ENCODE peak calls at places on chromosomes 1 and 21, in seven cellular contexts. A is SW480; R is activated CD4-positive, alpha-beta T cell treated with anti-CD3 and anti-CD28 coated beads, Interleukin-2, amount 50 U/mL, for 48 hours; D is globus pallidus; H is EL; Y is effector memory CD8-positive, alpha-beta T cell; E is SK-N-SH. C is an unnamed sample.

GRCh38 chr1:194372266-194372665 is 1185.9 kb upstream of the B3GALT2 start:
- DNase-seq in A (no peak), R (no peak), D (peak), H (no peak), Y (no peak), E (no peak), C (no peak)

GRCh38 chr1:170510163-170510562 is 21.8 kb upstream of the GORAB start:
- DNase-seq in A (no peak), R (no peak), D (no peak), H (no peak), Y (no peak), E (no peak), C (no peak)

GRCh38 chr21:35578350-35578782 is 482.0 kb downstream of the SETD4 start:
- DNase-seq in A (no peak), R (no peak), D (no peak), H (peak), Y (no peak), E (no peak), C (no peak)

GRCh38 chr1:156488566-156489165 is 11.9 kb downstream of the MEF2D start:
- DNase-seq in A (no peak), R (no peak), D (no peak), H (no peak), Y (peak), E (no peak), C (peak)

GRCh38 chr1:208234721-208235120 is 9.5 kb downstream of the PLXNA2 start:
- DNase-seq in A (no peak), R (no peak), D (no peak), H (no peak), Y (no peak), E (no peak), C (no peak)

GRCh38 chr21:30580132-30580531 is 10.1 kb downstream of the KRTAP22-2 start:
- DNase-seq in A (no peak), R (no peak), D (no peak), H (no peak), Y (no peak), E (no peak), C (no peak)

GRCh38 chr1:246930830-246931548 is 759 bp downstream of the AHCTF1 start:
- DNase-seq in A (peak), R (peak), D (peak), H (peak), Y (peak), E (peak), C (peak)

GRCh38 chr1:65820983-65821382 is 28.3 kb downstream of the PDE4B start:
- DNase-seq in A (peak), R (no peak), D (no peak), H (peak), Y (no peak), E (no peak), C (no peak)

GRCh38 chr1:152906023-152906565 is 2.3 kb upstream of the IVL start:
- DNase-seq in A (peak), R (no peak), D (no peak), H (peak), Y (no peak), E (no peak), C (no peak)

GRCh38 chr1:206456577-206457375 is 13.5 kb upstream of the IKBKE start:
- DNase-seq in A (no peak), R (no peak), D (no peak), H (peak), Y (no peak), E (no peak), C (no peak)

GRCh38 chr1:109091196-109092193 is 931 bp downstream of the TMEM167B start:
- DNase-seq in A (no peak), R (no peak), D (no peak), H (peak), Y (no peak), E (peak), C (no peak)

GRCh38 chr21:34908424-34909055 is 140.6 kb downstream of the RUNX1 start:
- DNase-seq in A (no peak), R (no peak), D (no peak), H (no peak), Y (no peak), E (no peak), C (no peak)

GRCh38 chr1:185325413-185325812 is 8.4 kb upstream of the IVNS1ABP start:
- DNase-seq in A (no peak), R (no peak), D (no peak), H (peak), Y (no peak), E (peak), C (no peak)

GRCh38 chr1:12541274-12542137 is 76.5 kb downstream of the DHRS3 start:
- DNase-seq in A (no peak), R (no peak), D (no peak), H (no peak), Y (no peak), E (no peak), C (no peak)

GRCh38 chr1:53278294-53278693 is 40.0 kb upstream of the MAGOH start:
- DNase-seq in A (peak), R (peak), D (peak), H (peak), Y (peak), E (peak), C (peak)

GRCh38 chr1:36339615-36340014 is 16.2 kb upstream of the EVA1B start:
- DNase-seq in A (no peak), R (no peak), D (no peak), H (no peak), Y (no peak), E (no peak), C (no peak)

GRCh38 chr1:114345930-114346479 is 165.0 kb downstream of the TRIM33 start:
- DNase-seq in A (no peak), R (no peak), D (no peak), H (peak), Y (no peak), E (peak), C (no peak)

GRCh38 chr1:51215169-51215568 is 20.9 kb upstream of the RNF11 start:
- DNase-seq in A (no peak), R (no peak), D (no peak), H (peak), Y (no peak), E (no peak), C (no peak)

GRCh38 chr1:99808391-99809115 is 41.6 kb upstream of the AGL start:
- DNase-seq in A (peak), R (no peak), D (peak), H (peak), Y (peak), E (peak), C (peak)

GRCh38 chr21:33238565-33239255 is 9.0 kb downstream of the IFNAR2 start:
- DNase-seq in A (no peak), R (no peak), D (no peak), H (no peak), Y (no peak), E (no peak), C (no peak)

GRCh38 chr1:86825294-86825693 is 88.6 kb downstream of the SELENOF start:
- DNase-seq in A (no peak), R (no peak), D (no peak), H (peak), Y (no peak), E (no peak), C (no peak)

GRCh38 chr1:153679337-153680119 is 1.0 kb downstream of the NPR1 start:
- DNase-seq in A (no peak), R (peak), D (no peak), H (peak), Y (peak), E (peak), C (peak)

GRCh38 chr1:164058192-164058591 is 500.8 kb upstream of the PBX1 start:
- DNase-seq in A (peak), R (no peak), D (no peak), H (peak), Y (no peak), E (no peak), C (no peak)

GRCh38 chr1:118366296-118366695 is 181.3 kb upstream of the SPAG17 start:
- DNase-seq in A (no peak), R (no peak), D (no peak), H (peak), Y (no peak), E (no peak), C (no peak)

GRCh38 chr1:247966520-247967204 is 1.6 kb downstream of the OR2AK2 start:
- DNase-seq in A (no peak), R (no peak), D (no peak), H (no peak), Y (no peak), E (no peak), C (no peak)

GRCh38 chr1:9150582-9151290 is 21.8 kb upstream of the GPR157 start:
- DNase-seq in A (no peak), R (no peak), D (no peak), H (no peak), Y (no peak), E (no peak), C (no peak)

GRCh38 chr1:87682565-87682964 is 353.9 kb downstream of the LMO4 start:
- DNase-seq in A (no peak), R (no peak), D (no peak), H (no peak), Y (no peak), E (no peak), C (no peak)

GRCh38 chr1:219926363-219926998 is 1.9 kb downstream of the SLC30A10 start:
- DNase-seq in A (no peak), R (no peak), D (no peak), H (no peak), Y (no peak), E (no peak), C (no peak)

GRCh38 chr1:117753652-117754051 is 147.8 kb downstream of the TENT5C start:
- DNase-seq in A (no peak), R (no peak), D (no peak), H (peak), Y (no peak), E (no peak), C (no peak)

GRCh38 chr21:36141513-36141925 is 6.6 kb downstream of the CBR3 start:
- DNase-seq in A (peak), R (peak), D (peak), H (peak), Y (peak), E (peak), C (peak)

C was measured in stimulated activated naive CD8-positive, alpha-beta T cell treated with anti-CD3 and anti-CD28 coated beads, Interleukin-15, amount 100 ng/mL, for 72 hours.